ENCODE peak calls at places on chromosomes 11 and 22, in six cellular contexts. One of them, this sample, is unnamed. For H3K36me3, the result is how much of the 10 kb centered on the place peaks cover.

GRCh38 chr22:33296941-33297340 is 238.8 kb upstream of the SYN3 start:
- DNase-seq in MM.1S: no peak
- DNase-seq in A673: no peak
- DNase-seq in kidney: no peak
- DNase-seq in neural progenitor cell: no peak
- DNase-seq in ovary: no peak
- DNase-seq in this sample: no peak

GRCh38 chr11:58503361-58503856 is 4.5 kb downstream of the OR5B21 start:
- DNase-seq in MM.1S: peak
- DNase-seq in A673: no peak
- DNase-seq in kidney: no peak
- DNase-seq in neural progenitor cell: no peak
- DNase-seq in ovary: no peak
- DNase-seq in this sample: peak

GRCh38 chr11:65391007-65391406 is 4.6 kb downstream of the FRMD8 start:
- DNase-seq in MM.1S: no peak
- DNase-seq in A673: peak
- DNase-seq in kidney: no peak
- DNase-seq in neural progenitor cell: peak
- DNase-seq in ovary: peak
- DNase-seq in this sample: no peak

GRCh38 chr11:120324932-120325810 is at the start of gene TLCD5:
- DNase-seq in MM.1S: peak
- DNase-seq in A673: peak
- DNase-seq in kidney: peak
- DNase-seq in neural progenitor cell: peak
- DNase-seq in ovary: peak
- DNase-seq in this sample: peak

GRCh38 chr11:25860677-25861445 is 471.1 kb upstream of the ANO3 start:
- DNase-seq in MM.1S: no peak
- DNase-seq in A673: peak
- DNase-seq in kidney: no peak
- DNase-seq in neural progenitor cell: no peak
- DNase-seq in ovary: no peak
- DNase-seq in this sample: no peak

GRCh38 chr22:30294066-30294465 is 4.8 kb upstream of the CASTOR1 start:
- DNase-seq in MM.1S: no peak
- DNase-seq in A673: no peak
- DNase-seq in kidney: no peak
- DNase-seq in neural progenitor cell: no peak
- DNase-seq in ovary: no peak
- DNase-seq in this sample: no peak

GRCh38 chr11:75705541-75705940 is 12.1 kb upstream of the MOGAT2 start:
- DNase-seq in MM.1S: no peak
- DNase-seq in A673: no peak
- DNase-seq in kidney: no peak
- DNase-seq in neural progenitor cell: no peak
- DNase-seq in ovary: no peak
- DNase-seq in this sample: no peak

GRCh38 chr11:120547301-120547700 is 35.8 kb downstream of the GRIK4 start:
- DNase-seq in MM.1S: no peak
- DNase-seq in A673: no peak
- DNase-seq in kidney: no peak
- DNase-seq in neural progenitor cell: no peak
- DNase-seq in ovary: no peak
- DNase-seq in this sample: no peak

GRCh38 chr22:25081409-25081824 is 118.2 kb upstream of the CRYBB3 start:
- DNase-seq in MM.1S: peak
- DNase-seq in A673: peak
- DNase-seq in kidney: no peak
- DNase-seq in neural progenitor cell: peak
- DNase-seq in ovary: no peak
- DNase-seq in this sample: no peak

GRCh38 chr11:80596291-80596810 is 1155.5 kb upstream of the TENM4 start:
- DNase-seq in MM.1S: no peak
- DNase-seq in A673: no peak
- DNase-seq in kidney: no peak
- DNase-seq in neural progenitor cell: no peak
- DNase-seq in ovary: no peak
- DNase-seq in this sample: no peak

GRCh38 chr11:2940930-2941821 is 12.0 kb upstream of the PHLDA2 start:
- DNase-seq in MM.1S: no peak
- DNase-seq in A673: no peak
- DNase-seq in kidney: peak
- DNase-seq in neural progenitor cell: no peak
- DNase-seq in ovary: no peak
- DNase-seq in this sample: no peak

GRCh38 chr11:65112551-65113360 is 1.1 kb downstream of the TM7SF2 start:
- DNase-seq in MM.1S: peak
- DNase-seq in A673: peak
- DNase-seq in kidney: peak
- DNase-seq in neural progenitor cell: peak
- DNase-seq in ovary: peak
- DNase-seq in this sample: peak

GRCh38 chr11:76670475-76671235 is at the start of gene LRRC32:
- DNase-seq in MM.1S: no peak
- DNase-seq in A673: peak
- DNase-seq in kidney: peak
- DNase-seq in neural progenitor cell: peak
- DNase-seq in ovary: peak
- DNase-seq in this sample: peak

GRCh38 chr11:636511-637332 is at the start of gene DRD4:
- DNase-seq in MM.1S: no peak
- DNase-seq in A673: no peak
- DNase-seq in kidney: peak
- DNase-seq in neural progenitor cell: peak
- DNase-seq in ovary: no peak
- DNase-seq in this sample: no peak

DNA sequence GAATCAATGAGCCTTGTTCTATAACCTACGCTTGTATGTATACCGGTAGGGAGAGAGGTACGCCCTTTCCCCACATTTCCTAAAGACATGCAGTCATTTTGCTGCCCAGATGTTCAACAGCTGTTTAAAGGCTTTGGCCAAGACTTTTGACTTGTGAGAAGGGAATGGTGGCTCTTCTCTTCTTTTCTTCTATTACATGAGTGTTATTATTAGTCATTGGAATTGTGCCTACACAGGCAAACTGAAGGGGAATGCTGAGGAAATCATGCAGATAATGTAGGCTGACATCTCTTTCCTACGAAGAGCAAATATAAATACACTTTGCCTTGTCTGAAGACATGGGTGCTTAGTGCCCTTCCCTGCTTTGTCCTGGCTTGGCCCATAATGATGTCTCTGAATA is 194.3 kb upstream of the NARS2 start:
- DNase-seq in MM.1S: no peak
- DNase-seq in A673: no peak
- DNase-seq in kidney: no peak
- DNase-seq in neural progenitor cell: no peak
- DNase-seq in ovary: no peak
- DNase-seq in this sample: no peak
- H3K4me3 ChIP-seq in MM.1S: no peak
- H3K4me3 ChIP-seq in A673: no peak
- H3K4me3 ChIP-seq in kidney: no peak
- H3K4me3 ChIP-seq in neural progenitor cell: no peak
- H3K4me3 ChIP-seq in ovary: no peak
- H3K4me3 ChIP-seq in this sample: no peak

GRCh38 chr11:119018074-119018938 is at the start of the genes RPS25 and TRAPPC4:
- DNase-seq in MM.1S: peak
- DNase-seq in A673: peak
- DNase-seq in kidney: peak
- DNase-seq in neural progenitor cell: peak
- DNase-seq in ovary: peak
- DNase-seq in this sample: peak
- TF ChIP-seq CTCF in MM.1S: no peak
- TF ChIP-seq CTCF in A673: no peak
- TF ChIP-seq CTCF in kidney: no peak
- TF ChIP-seq CTCF in neural progenitor cell: peak
- TF ChIP-seq CTCF in ovary: no peak
- TF ChIP-seq CTCF in this sample: no peak

DNA sequence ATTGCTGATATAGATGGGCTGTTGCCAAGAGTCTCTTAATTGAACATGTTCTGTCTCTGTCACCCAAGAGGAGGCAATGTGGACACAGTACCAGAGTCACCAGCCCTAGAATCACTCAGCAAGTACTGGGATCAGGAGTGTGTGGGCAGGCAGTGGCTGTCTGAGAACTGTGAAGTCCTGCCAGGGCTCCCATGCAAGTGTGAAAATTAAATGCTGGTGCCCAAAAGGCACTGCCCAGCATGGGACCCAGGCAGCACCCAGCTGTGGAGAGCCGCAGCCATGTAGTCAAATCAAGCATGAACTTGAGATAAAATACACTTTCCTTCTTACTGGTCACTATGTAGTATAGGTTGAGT is 19.9 kb downstream of the HIRA start:
- DNase-seq in MM.1S: no peak
- DNase-seq in A673: no peak
- DNase-seq in kidney: no peak
- DNase-seq in neural progenitor cell: no peak
- DNase-seq in ovary: no peak
- DNase-seq in this sample: no peak
- H3K36me3 ChIP-seq in MM.1S: under half
- H3K36me3 ChIP-seq in A673: under half
- H3K36me3 ChIP-seq in kidney: under half
- H3K36me3 ChIP-seq in neural progenitor cell: under half
- H3K36me3 ChIP-seq in ovary: under half
- H3K36me3 ChIP-seq in this sample: under half

GRCh38 chr11:94511932-94512781 is at the start of gene C11orf97:
- DNase-seq in MM.1S: peak
- DNase-seq in A673: peak
- DNase-seq in kidney: peak
- DNase-seq in neural progenitor cell: peak
- DNase-seq in ovary: peak
- DNase-seq in this sample: peak
- H3K4me3 ChIP-seq in MM.1S: peak
- H3K4me3 ChIP-seq in A673: peak
- H3K4me3 ChIP-seq in kidney: peak
- H3K4me3 ChIP-seq in neural progenitor cell: peak
- H3K4me3 ChIP-seq in ovary: peak
- H3K4me3 ChIP-seq in this sample: peak

DNA sequence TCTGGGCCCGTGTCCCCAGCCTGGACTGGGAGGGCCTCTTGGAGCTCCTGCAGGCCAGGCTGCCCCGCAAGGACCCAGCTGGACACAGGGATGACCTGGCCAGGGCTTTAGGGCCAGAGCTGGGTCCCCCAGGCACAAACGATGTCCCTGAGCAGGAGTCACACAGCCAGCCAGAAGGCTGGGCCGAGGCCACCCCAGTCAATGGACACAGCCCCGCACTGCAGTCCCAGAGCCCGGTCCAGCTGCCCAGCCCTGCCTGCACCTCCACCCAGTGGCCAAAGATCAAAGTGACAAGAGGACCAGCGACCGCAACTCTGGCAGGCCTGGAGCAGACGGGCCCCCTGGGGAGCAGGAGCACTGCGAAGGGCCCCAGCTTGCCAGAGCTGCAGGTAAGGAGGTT is 38.2 kb downstream of the TRIOBP start:
- DNase-seq in MM.1S: no peak
- DNase-seq in A673: no peak
- DNase-seq in kidney: no peak
- DNase-seq in neural progenitor cell: peak
- DNase-seq in ovary: peak
- DNase-seq in this sample: no peak
- TF ChIP-seq CTCF in MM.1S: no peak
- TF ChIP-seq CTCF in A673: no peak
- TF ChIP-seq CTCF in kidney: peak
- TF ChIP-seq CTCF in neural progenitor cell: peak
- TF ChIP-seq CTCF in ovary: no peak
- TF ChIP-seq CTCF in this sample: peak

This sample was measured in GM06990.